ENCODE peak calls at places on chromosome 22, in six cellular contexts. One of them, this sample, is unnamed.

GRCh38 chr22:27245056-27245455 is 556.5 kb downstream of the MN1 start:
- DNase-seq in fibroblast of the aortic adventitia: no peak
- DNase-seq in SHP77 treated with DMSO at 0.1 percent for 48 hours: no peak
- DNase-seq in Kasumi-1: no peak
- DNase-seq in NAMALWA: no peak
- DNase-seq in esophagus muscularis mucosa: no peak
- DNase-seq in this sample: no peak

GRCh38 chr22:37449281-37449680 is 22.0 kb upstream of the ELFN2 start:
- DNase-seq in Kasumi-1: peak
- DNase-seq in esophagus muscularis mucosa: no peak
- DNase-seq in fibroblast of the aortic adventitia: no peak
- DNase-seq in SHP77 treated with DMSO at 0.1 percent for 48 hours: no peak
- DNase-seq in NAMALWA: no peak
- DNase-seq in this sample: no peak

GRCh38 chr22:35637943-35638342 is 10.3 kb upstream of the APOL6 start:
- DNase-seq in esophagus muscularis mucosa: no peak
- DNase-seq in SHP77 treated with DMSO at 0.1 percent for 48 hours: no peak
- DNase-seq in Kasumi-1: no peak
- DNase-seq in fibroblast of the aortic adventitia: no peak
- DNase-seq in NAMALWA: no peak
- DNase-seq in this sample: no peak

GRCh38 chr22:22892096-22893052 is 4.8 kb downstream of the IGLL5 start:
- DNase-seq in SHP77 treated with DMSO at 0.1 percent for 48 hours: no peak
- DNase-seq in Kasumi-1: no peak
- DNase-seq in NAMALWA: no peak
- DNase-seq in esophagus muscularis mucosa: no peak
- DNase-seq in fibroblast of the aortic adventitia: no peak
- DNase-seq in this sample: no peak

GRCh38 chr22:37808294-37808657 is 542 bp downstream of the GCAT start:
- DNase-seq in SHP77 treated with DMSO at 0.1 percent for 48 hours: no peak
- DNase-seq in esophagus muscularis mucosa: no peak
- DNase-seq in fibroblast of the aortic adventitia: peak
- DNase-seq in Kasumi-1: no peak
- DNase-seq in NAMALWA: peak
- DNase-seq in this sample: no peak

GRCh38 chr22:37887610-37888378 is 18.3 kb upstream of the MICALL1 start:
- DNase-seq in NAMALWA: no peak
- DNase-seq in fibroblast of the aortic adventitia: peak
- DNase-seq in esophagus muscularis mucosa: no peak
- DNase-seq in SHP77 treated with DMSO at 0.1 percent for 48 hours: no peak
- DNase-seq in Kasumi-1: peak
- DNase-seq in this sample: no peak

GRCh38 chr22:36901411-36902142 is 11.9 kb upstream of the CSF2RB start:
- DNase-seq in fibroblast of the aortic adventitia: no peak
- DNase-seq in esophagus muscularis mucosa: no peak
- DNase-seq in SHP77 treated with DMSO at 0.1 percent for 48 hours: no peak
- DNase-seq in NAMALWA: peak
- DNase-seq in Kasumi-1: no peak
- DNase-seq in this sample: no peak

GRCh38 chr22:19488884-19489843 is 9.4 kb downstream of the CDC45 start:
- DNase-seq in NAMALWA: peak
- DNase-seq in fibroblast of the aortic adventitia: peak
- DNase-seq in SHP77 treated with DMSO at 0.1 percent for 48 hours: no peak
- DNase-seq in Kasumi-1: peak
- DNase-seq in esophagus muscularis mucosa: no peak
- DNase-seq in this sample: no peak

GRCh38 chr22:33210129-33210784 is 152.1 kb upstream of the SYN3 start:
- DNase-seq in esophagus muscularis mucosa: no peak
- DNase-seq in SHP77 treated with DMSO at 0.1 percent for 48 hours: peak
- DNase-seq in Kasumi-1: peak
- DNase-seq in NAMALWA: peak
- DNase-seq in fibroblast of the aortic adventitia: peak
- DNase-seq in this sample: peak

GRCh38 chr22:47124946-47125345 is 362.5 kb downstream of the TBC1D22A start:
- DNase-seq in esophagus muscularis mucosa: no peak
- DNase-seq in fibroblast of the aortic adventitia: no peak
- DNase-seq in NAMALWA: no peak
- DNase-seq in SHP77 treated with DMSO at 0.1 percent for 48 hours: no peak
- DNase-seq in Kasumi-1: no peak
- DNase-seq in this sample: no peak

GRCh38 chr22:43592470-43592869 is 180.7 kb downstream of the MPPED1 start:
- DNase-seq in NAMALWA: no peak
- DNase-seq in SHP77 treated with DMSO at 0.1 percent for 48 hours: no peak
- DNase-seq in Kasumi-1: no peak
- DNase-seq in esophagus muscularis mucosa: peak
- DNase-seq in fibroblast of the aortic adventitia: peak
- DNase-seq in this sample: no peak

GRCh38 chr22:44256860-44257560 is 55.7 kb downstream of the SHISAL1 start:
- DNase-seq in SHP77 treated with DMSO at 0.1 percent for 48 hours: no peak
- DNase-seq in Kasumi-1: no peak
- DNase-seq in NAMALWA: no peak
- DNase-seq in esophagus muscularis mucosa: peak
- DNase-seq in fibroblast of the aortic adventitia: no peak
- DNase-seq in this sample: no peak

GRCh38 chr22:42883970-42884369 is 26.9 kb upstream of the ARFGAP3 start:
- DNase-seq in Kasumi-1: no peak
- DNase-seq in fibroblast of the aortic adventitia: no peak
- DNase-seq in NAMALWA: no peak
- DNase-seq in SHP77 treated with DMSO at 0.1 percent for 48 hours: no peak
- DNase-seq in esophagus muscularis mucosa: no peak
- DNase-seq in this sample: no peak

GRCh38 chr22:33361581-33361980 is 303.4 kb upstream of the SYN3 start:
- DNase-seq in NAMALWA: no peak
- DNase-seq in esophagus muscularis mucosa: no peak
- DNase-seq in fibroblast of the aortic adventitia: no peak
- DNase-seq in Kasumi-1: no peak
- DNase-seq in SHP77 treated with DMSO at 0.1 percent for 48 hours: no peak
- DNase-seq in this sample: no peak

GRCh38 chr22:29994027-29994715 is 86.1 kb upstream of the HORMAD2 start:
- DNase-seq in fibroblast of the aortic adventitia: peak
- DNase-seq in Kasumi-1: peak
- DNase-seq in SHP77 treated with DMSO at 0.1 percent for 48 hours: no peak
- DNase-seq in esophagus muscularis mucosa: no peak
- DNase-seq in NAMALWA: no peak
- DNase-seq in this sample: no peak

GRCh38 chr22:38204784-38205183 is 3.0 kb downstream of the MAFF start:
- DNase-seq in esophagus muscularis mucosa: no peak
- DNase-seq in NAMALWA: peak
- DNase-seq in fibroblast of the aortic adventitia: no peak
- DNase-seq in Kasumi-1: no peak
- DNase-seq in SHP77 treated with DMSO at 0.1 percent for 48 hours: no peak
- DNase-seq in this sample: no peak

This sample was measured in DMS 273 treated with DMSO at 0.1 percent for 48 hours.